ENCODE peak calls at places on chromosome 15, in seven cellular contexts. T is activated CD4-positive, alpha-beta T cell treated with anti-CD3 and anti-CD28 coated beads for 4 hours; G is activated CD8-positive, alpha-beta T cell treated with anti-CD3 and anti-CD28 coated beads, Interleukin-2, amount 10 ng/mL, durations not matched to agents 7 days and 5 days; S is neural crest cell; F is kidney glomerular epithelial cell; A is EL; Q is NCI-H774. L is an unnamed sample.
A peak's percentile ranks its signal among the peaks of the same experiment; 100 is the strongest.

GRCh38 chr15:48393650-48394049 is 62.4 kb downstream of the DUT start:
- DNase-seq in T (no peak), G (no peak), S (no peak), F (no peak), A (no peak), Q (no peak), L (no peak)

GRCh38 chr15:56339594-56339993 is 25.6 kb upstream of the TEX9 start:
- DNase-seq in T (no peak), G (no peak), S (no peak), F (no peak), A (peak; percentile 14), Q (no peak), L (no peak)

GRCh38 chr15:34721802-34722795 is 32.7 kb downstream of the GJD2 start:
- DNase-seq in T (no peak), G (no peak), S (peak; percentile 48), F (no peak), A (peak; percentile 88), Q (peak; percentile 32), L (no peak)

GRCh38 chr15:80234883-80235282 is 17.1 kb downstream of the CTXND1 start:
- DNase-seq in T (peak; percentile 9), G (peak; percentile 55), S (peak; percentile 34), F (no peak), A (peak; percentile 30), Q (no peak), L (peak; percentile 61)

GRCh38 chr15:98853593-98854420 is 153.8 kb downstream of the PGPEP1L start:
- DNase-seq in T (no peak), G (no peak), S (no peak), F (no peak), A (peak; percentile 31), Q (no peak), L (no peak)

GRCh38 chr15:99279290-99279689 is 28.0 kb downstream of the LRRC28 start:
- DNase-seq in T (no peak), G (no peak), S (no peak), F (no peak), A (no peak), Q (no peak), L (no peak)

GRCh38 chr15:44219073-44219472 is 24.0 kb upstream of the FRMD5 start:
- DNase-seq in T (no peak), G (no peak), S (no peak), F (no peak), A (no peak), Q (no peak), L (no peak)

GRCh38 chr15:85116925-85117646 is 135.4 kb downstream of the PDE8A start:
- DNase-seq in T (no peak), G (no peak), S (no peak), F (no peak), A (no peak), Q (no peak), L (peak; percentile 47)

GRCh38 chr15:101248274-101248673 is 3.6 kb downstream of the CHSY1 start:
- DNase-seq in T (no peak), G (no peak), S (no peak), F (no peak), A (no peak), Q (no peak), L (no peak)

GRCh38 chr15:64000183-64000710 is 46.0 kb downstream of the DAPK2 start:
- DNase-seq in T (no peak), G (no peak), S (no peak), F (no peak), A (no peak), Q (no peak), L (no peak)

GRCh38 chr15:93179072-93179471 is 90.1 kb upstream of the RGMA start:
- DNase-seq in T (no peak), G (no peak), S (no peak), F (no peak), A (no peak), Q (no peak), L (no peak)

GRCh38 chr15:67824157-67824899 is 981 bp upstream of the SKOR1 start:
- DNase-seq in T (no peak), G (no peak), S (no peak), F (no peak), A (no peak), Q (no peak), L (no peak)

GRCh38 chr15:73368301-73369072 is at the start of gene HCN4:
- DNase-seq in T (no peak), G (no peak), S (peak; percentile 42), F (no peak), A (no peak), Q (peak; percentile 29), L (no peak)

GRCh38 chr15:84858231-84858630 is 26.2 kb upstream of the SLC28A1 start:
- DNase-seq in T (no peak), G (no peak), S (no peak), F (no peak), A (no peak), Q (no peak), L (no peak)

GRCh38 chr15:65863106-65863505 is 6.2 kb upstream of the RAB11A start:
- DNase-seq in T (no peak), G (no peak), S (no peak), F (no peak), A (no peak), Q (no peak), L (no peak)

GRCh38 chr15:40069178-40070165 is 30.5 kb upstream of the SRP14 start:
- DNase-seq in T (no peak), G (no peak), S (no peak), F (peak; percentile 84), A (peak; percentile 48), Q (peak; percentile 98), L (peak; percentile 80)

GRCh38 chr15:91055548-91056331 is 33.3 kb upstream of the VPS33B start:
- DNase-seq in T (peak; percentile 23), G (peak; percentile 51), S (peak; percentile 54), F (peak; percentile 73), A (peak; percentile 73), Q (peak; percentile 79), L (peak; percentile 64)

GRCh38 chr15:82699726-82700125 is 9.9 kb downstream of the AP3B2 start:
- DNase-seq in T (no peak), G (no peak), S (no peak), F (no peak), A (no peak), Q (no peak), L (no peak)

GRCh38 chr15:41122849-41123248 is 6.8 kb upstream of the INO80 start:
- DNase-seq in T (no peak), G (no peak), S (no peak), F (no peak), A (no peak), Q (no peak), L (no peak)

GRCh38 chr15:35309886-35310285 is 224.8 kb upstream of the NANOGP8 start:
- DNase-seq in T (no peak), G (no peak), S (no peak), F (no peak), A (peak; percentile 38), Q (no peak), L (no peak)

GRCh38 chr15:82901114-82901805 is 51.3 kb downstream of the HOMER2 start:
- DNase-seq in T (no peak), G (no peak), S (no peak), F (no peak), A (no peak), Q (no peak), L (no peak)

GRCh38 chr15:35723852-35724251 is 177.9 kb upstream of the DPH6 start:
- DNase-seq in T (no peak), G (no peak), S (no peak), F (no peak), A (peak; percentile 42), Q (no peak), L (no peak)

L was measured in GM10248.